ENCODE peak calls at places on chromosome X, in five cellular contexts. B is astrocyte, Y is PC-9, A is DND-41, R is fibroblast of lung. I is an unnamed sample.

GRCh38 chrX:151880895-151881294 is 31.8 kb upstream of the MAGEA4 start:
- DNase-seq in R (no peak), Y (no peak), A (no peak), B (no peak), I (no peak)

GRCh38 chrX:113551919-113552318 is 711.3 kb upstream of the AMOT start:
- DNase-seq in A (no peak), B (no peak), Y (no peak), R (no peak), I (no peak)

GRCh38 chrX:24025741-24026402 is 1.1 kb downstream of the KLHL15 start:
- DNase-seq in A (no peak), B (peak; percentile 66), R (peak; percentile 68), Y (peak; percentile 50), I (no peak)

GRCh38 chrX:10101269-10101668 is 55.5 kb upstream of the CLCN4 start:
- DNase-seq in A (no peak), Y (no peak), B (no peak), R (no peak), I (no peak)

GRCh38 chrX:6226053-6226645 is 2.5 kb downstream of the NLGN4X start:
- DNase-seq in R (peak; percentile 6), A (peak; percentile 72), Y (no peak), B (no peak), I (peak; percentile 27)

GRCh38 chrX:12367254-12367653 is 229.0 kb downstream of the FRMPD4 start:
- DNase-seq in Y (no peak), R (no peak), B (no peak), A (no peak), I (no peak)

GRCh38 chrX:111616786-111617185 is 64.2 kb upstream of the ALG13 start:
- DNase-seq in R (no peak), Y (no peak), B (no peak), A (no peak), I (no peak)

GRCh38 chrX:46803140-46803539 is 33.7 kb upstream of the RP2 start:
- DNase-seq in A (no peak), R (no peak), B (no peak), Y (no peak), I (no peak)

GRCh38 chrX:131816551-131817136 is 206.5 kb upstream of the STK26 start:
- DNase-seq in R (peak; percentile 58), B (peak; percentile 46), A (peak; percentile 41), Y (no peak), I (peak; percentile 97)

GRCh38 chrX:110280954-110281353 is 36.9 kb downstream of the AMMECR1 start:
- DNase-seq in R (peak; percentile 65), A (no peak), B (peak; percentile 61), Y (no peak), I (no peak)

GRCh38 chrX:39174761-39175417 is 373.6 kb downstream of the MID1IP1 start:
- DNase-seq in Y (no peak), R (no peak), B (no peak), A (peak; percentile 14), I (peak; percentile 41)

GRCh38 chrX:150329888-150330287 is 33.2 kb upstream of the MAMLD1 start:
- DNase-seq in Y (no peak), B (peak; percentile 48), R (peak; percentile 49), A (no peak), I (no peak)

GRCh38 chrX:23515028-23515427 is 152.3 kb upstream of the PRDX4 start:
- DNase-seq in B (no peak), Y (no peak), R (no peak), A (no peak), I (peak; percentile 21)

GRCh38 chrX:53071604-53072417 is 10.4 kb upstream of the TSPYL2 start:
- DNase-seq in Y (no peak), B (peak; percentile 30), R (peak; percentile 41), A (peak; percentile 68), I (peak; percentile 89)

GRCh38 chrX:124963717-124964116 is 356.0 kb upstream of the TEX13C start:
- DNase-seq in Y (no peak), R (no peak), A (no peak), B (no peak), I (no peak)

GRCh38 chrX:45888518-45888917 is 656.7 kb downstream of the ZNF674 start:
- DNase-seq in R (no peak), A (no peak), B (no peak), Y (no peak), I (no peak)

GRCh38 chrX:10021461-10022272 is 54.5 kb downstream of the CLDN34 start:
- DNase-seq in A (no peak), Y (no peak), R (peak; percentile 54), B (peak; percentile 47), I (no peak)

GRCh38 chrX:38929966-38930421 is 128.7 kb downstream of the MID1IP1 start:
- DNase-seq in B (peak; percentile 69), Y (no peak), R (peak; percentile 78), A (peak; percentile 4), I (peak; percentile 43)

GRCh38 chrX:12344954-12345353 is 206.7 kb downstream of the FRMPD4 start:
- DNase-seq in B (no peak), R (no peak), A (no peak), Y (no peak), I (no peak)

GRCh38 chrX:104195489-104196084 is 29.3 kb downstream of the FAM199X start:
- DNase-seq in R (no peak), B (no peak), A (peak; percentile 5), Y (peak; percentile 39), I (peak; percentile 54)

GRCh38 chrX:11064851-11065600 is 46.1 kb upstream of the HCCS start:
- DNase-seq in A (no peak), Y (peak; percentile 79), B (peak; percentile 78), R (peak; percentile 84), I (no peak)

GRCh38 chrX:154135458-154136229 is 8.4 kb upstream of the OPN1LW start:
- DNase-seq in A (no peak), Y (no peak), B (no peak), R (no peak), I (no peak)

GRCh38 chrX:42585842-42586621 is 191.9 kb downstream of the PPP1R2C start:
- DNase-seq in R (no peak), A (no peak), B (no peak), Y (no peak), I (peak; percentile 5)

GRCh38 chrX:134727363-134727762 is 69.1 kb upstream of the PLAC1 start:
- DNase-seq in A (no peak), B (no peak), Y (peak; percentile 67), R (no peak), I (no peak)
- TF ChIP-seq CTCF in A (no peak), B (no peak), Y (peak; percentile 52), R (no peak), I (no peak)

GRCh38 chrX:107675823-107676555 is 47.7 kb downstream of the PRPS1 start:
- DNase-seq in Y (peak; percentile 36), B (no peak), A (no peak), R (peak; percentile 23), I (peak; percentile 56)
- H3K4me1 ChIP-seq in Y (peaks cover 44% of the 10 kb centered on the region), B (peaks cover 25% of the 10 kb centered on the region), A (peaks cover 27% of the 10 kb centered on the region), R (peaks cover 11% of the 10 kb centered on the region), I (peaks cover 35% of the 10 kb centered on the region)

GRCh38 chrX:16585486-16586370 is 64.2 kb upstream of the S100G start:
- DNase-seq in Y (no peak), B (no peak), R (peak; percentile 12), A (no peak), I (no peak)
- TF ChIP-seq EZH2 in Y (no peak), B (no peak), R (no peak), A (no peak), I (no peak)

GRCh38 chrX:139969286-139969685 is 4.0 kb upstream of the CXorf66 start:
- DNase-seq in A (no peak), B (no peak), Y (no peak), R (no peak), I (no peak)

GRCh38 chrX:139965421-139965820 is at the start of gene CXorf66:
- DNase-seq in Y (no peak), R (no peak), A (no peak), B (no peak), I (no peak)

GRCh38 chrX:139972113-139972512 is 6.8 kb upstream of the CXorf66 start:
- DNase-seq in Y (no peak), A (no peak), B (no peak), R (no peak), I (no peak)

GRCh38 chrX:139971394-139971749 is 6.1 kb upstream of the CXorf66 start:
- DNase-seq in B (no peak), R (no peak), Y (no peak), A (no peak), I (no peak)

GRCh38 chrX:139967300-139967699 is 2.0 kb upstream of the CXorf66 start:
- DNase-seq in R (no peak), Y (no peak), A (no peak), B (no peak), I (no peak)
- TF ChIP-seq CTCF in R (peak; percentile 15), Y (peak; percentile 51), A (peak; percentile 22), B (peak; percentile 14), I (no peak)

GRCh38 chrX:71540801-71541545 is 8.1 kb downstream of the OGT start:
- DNase-seq in Y (no peak), A (no peak), R (no peak), B (no peak), I (no peak)

GRCh38 chrX:71542411-71542810 is 9.5 kb downstream of the OGT start:
- DNase-seq in Y (peak; percentile 52), R (peak; percentile 55), B (peak; percentile 51), A (no peak), I (no peak)

GRCh38 chrX:71542825-71543224 is 9.9 kb downstream of the OGT start:
- DNase-seq in R (peak; percentile 27), A (no peak), Y (no peak), B (peak; percentile 24), I (no peak)

GRCh38 chrX:71543316-71543715 is 10.4 kb downstream of the OGT start:
- DNase-seq in B (peak; percentile 80), A (no peak), Y (peak; percentile 95), R (peak; percentile 86), I (no peak)

GRCh38 chrX:71541546-71542022 is 8.7 kb downstream of the OGT start:
- DNase-seq in Y (no peak), A (peak; percentile 27), R (peak; percentile 60), B (peak; percentile 53), I (no peak)
- H3K4me1 ChIP-seq in Y (peaks cover 51% of the 10 kb centered on the region), A (peaks cover 54% of the 10 kb centered on the region), R (peaks cover 3% of the 10 kb centered on the region), B (peaks cover 21% of the 10 kb centered on the region), I (peaks cover 29% of the 10 kb centered on the region)

I was measured in MM.1S.